ENCODE peak calls at places on chromosomes 4 and X, in ten cellular contexts. K, Y, H, G, F, I, N, O, J and D are unnamed samples.

GRCh38 chrX:100208076-100208475 is 202.0 kb downstream of the PCDH19 start:
- DNase-seq in K (no peak), Y (no peak), H (no peak), G (no peak), F (no peak), I (no peak), N (no peak), O (no peak), J (no peak), D (no peak)

GRCh38 chrX:7514871-7515599 is 327.9 kb upstream of the VCX start:
- DNase-seq in K (no peak), Y (no peak), H (no peak), G (no peak), F (no peak), I (no peak), N (no peak), O (no peak), J (no peak), D (no peak)

GRCh38 chr4:70895405-70895804 is 6.8 kb upstream of the MOB1B start:
- DNase-seq in K (no peak), Y (no peak), H (no peak), G (no peak), F (no peak), I (peak; percentile 42), N (no peak), O (no peak), J (no peak), D (no peak)

GRCh38 chrX:24153175-24153795 is 3.8 kb downstream of the ZFX start:
- DNase-seq in K (no peak), Y (no peak), H (no peak), G (no peak), F (no peak), I (no peak), N (peak; percentile 47), O (no peak), J (no peak), D (peak; percentile 7)

GRCh38 chr4:105594094-105595010 is 41.9 kb downstream of the ARHGEF38 start:
- DNase-seq in K (no peak), Y (no peak), H (no peak), G (no peak), F (no peak), I (no peak), N (peak; percentile 5), O (no peak), J (no peak), D (no peak)

GRCh38 chr4:84718699-84719098 is 135.8 kb downstream of the CDS1 start:
- DNase-seq in K (no peak), Y (no peak), H (no peak), G (no peak), F (no peak), I (no peak), N (no peak), O (no peak), J (no peak), D (no peak)

GRCh38 chr4:114401483-114401882 is 197.1 kb upstream of the UGT8 start:
- DNase-seq in K (no peak), Y (no peak), H (no peak), G (no peak), F (no peak), I (no peak), N (no peak), O (no peak), J (no peak), D (no peak)

GRCh38 chrX:6793000-6793399 is 258.1 kb upstream of the VCX3A start:
- DNase-seq in K (no peak), Y (no peak), H (no peak), G (no peak), F (no peak), I (no peak), N (no peak), O (no peak), J (no peak), D (no peak)

GRCh38 chr4:176627916-176628315 is 164.8 kb downstream of the VEGFC start:
- DNase-seq in K (no peak), Y (no peak), H (no peak), G (no peak), F (no peak), I (no peak), N (no peak), O (no peak), J (no peak), D (no peak)

DNA sequence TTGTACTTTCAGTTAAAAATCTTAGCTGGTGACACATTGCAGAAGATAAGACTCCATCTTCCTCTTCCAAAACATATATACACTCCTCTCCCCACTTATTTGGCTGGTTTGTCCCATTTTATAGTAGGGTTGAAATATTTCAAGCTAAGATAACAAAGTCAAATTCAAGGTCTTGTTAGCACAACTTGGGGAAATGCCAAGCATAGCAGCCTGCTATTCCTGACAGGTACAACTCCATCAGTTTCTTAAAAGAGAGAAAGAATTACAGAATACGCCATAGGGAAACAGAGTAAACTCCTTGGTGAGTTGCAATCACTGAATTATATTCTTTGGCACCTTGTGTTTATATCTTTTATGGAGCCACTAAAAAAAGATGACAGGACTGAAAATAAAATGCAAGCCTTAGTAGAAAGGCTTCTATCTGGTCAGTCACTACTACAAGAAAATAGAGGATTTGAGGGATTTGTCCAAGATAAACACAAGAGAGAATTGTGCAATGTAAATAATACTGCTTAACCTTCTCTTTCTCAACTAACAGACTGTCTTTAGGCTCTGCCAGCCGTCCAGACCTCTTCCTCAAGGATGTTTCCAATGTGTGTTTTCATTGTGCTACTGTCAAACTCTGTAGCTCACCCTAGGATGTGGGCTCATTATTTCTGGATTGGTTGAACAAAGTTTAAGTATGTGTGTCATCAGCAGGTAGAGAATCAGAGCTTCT is 170.3 kb downstream of the VEGFC start:
- DNase-seq in K (no peak), Y (no peak), H (peak; percentile 81), G (no peak), F (no peak), I (no peak), N (no peak), O (no peak), J (no peak), D (no peak)
- H3K4me3 ChIP-seq in K (no peak overlapping the region), Y (no peak overlapping the region), H (no peak overlapping the region), G (no peak overlapping the region), F (no peak overlapping the region), I (no peak overlapping the region), N (no peak overlapping the region), O (no peak overlapping the region), J (no peak overlapping the region), D (no peak overlapping the region)

DNA sequence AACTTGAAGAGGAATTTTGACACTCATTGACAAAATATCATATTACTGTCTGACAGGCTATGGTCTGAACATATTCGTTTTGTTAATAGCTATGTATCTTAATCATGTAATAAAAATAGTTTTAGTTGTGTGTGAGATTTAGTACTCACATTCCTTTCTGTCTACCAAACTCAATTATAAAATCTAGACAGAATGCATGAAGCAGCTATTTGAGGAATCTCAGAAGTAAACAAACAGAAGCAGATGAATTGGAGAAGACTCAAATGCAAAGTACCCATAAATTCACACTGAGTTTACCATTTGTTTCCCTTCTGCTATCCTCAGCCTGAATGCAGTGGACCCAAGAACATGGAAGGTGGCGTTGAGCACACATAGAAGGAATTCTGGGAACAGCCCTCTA is 841.6 kb upstream of the AADAT start:
- DNase-seq in K (no peak), Y (no peak), H (no peak), G (no peak), F (no peak), I (no peak), N (no peak), O (no peak), J (no peak), D (no peak)
- H3K27ac ChIP-seq in K (no peak overlapping the region), Y (no peak overlapping the region), H (no peak overlapping the region), G (no peak overlapping the region), F (no peak overlapping the region), I (no peak overlapping the region), N (no peak overlapping the region), O (no peak overlapping the region), J (no peak overlapping the region), D (no peak overlapping the region)

GRCh38 chr4:54635329-54635728 is 22.4 kb upstream of the KIT start:
- DNase-seq in K (no peak), Y (no peak), H (no peak), G (no peak), F (no peak), I (no peak), N (no peak), O (no peak), J (no peak), D (no peak)

GRCh38 chr4:54643172-54643571 is 14.6 kb upstream of the KIT start:
- DNase-seq in K (no peak), Y (no peak), H (no peak), G (no peak), F (no peak), I (no peak), N (no peak), O (no peak), J (no peak), D (no peak)

GRCh38 chr4:54632537-54632936 is 25.2 kb upstream of the KIT start:
- DNase-seq in K (no peak), Y (peak; percentile 80), H (no peak), G (no peak), F (no peak), I (no peak), N (no peak), O (no peak), J (no peak), D (no peak)

DNA sequence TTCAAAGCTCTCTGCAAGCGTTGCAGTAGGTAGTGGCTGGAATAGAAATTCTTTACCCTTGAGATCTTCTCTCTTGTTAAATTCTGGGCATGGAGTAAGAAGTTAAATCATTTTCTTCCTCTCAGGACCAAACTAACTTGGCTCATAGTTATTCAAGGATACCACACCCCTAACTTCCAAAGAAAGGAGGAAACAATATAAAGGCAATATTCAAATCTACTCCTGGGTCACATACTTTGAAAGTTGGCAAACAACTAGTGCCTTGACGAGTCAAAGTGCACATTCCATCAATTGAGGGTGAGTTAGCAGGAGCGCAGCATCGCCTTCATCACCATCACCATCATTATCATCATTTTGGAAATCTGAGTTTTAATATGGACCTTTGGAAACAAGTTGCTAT is 20.4 kb upstream of the KIT start:
- DNase-seq in K (no peak), Y (no peak), H (no peak), G (no peak), F (no peak), I (no peak), N (no peak), O (no peak), J (no peak), D (no peak)
- H3K4me3 ChIP-seq in K (no peak overlapping the region), Y (no peak overlapping the region), H (no peak overlapping the region), G (no peak overlapping the region), F (no peak overlapping the region), I (no peak overlapping the region), N (no peak overlapping the region), O (no peak overlapping the region), J (no peak overlapping the region), D (no peak overlapping the region)

GRCh38 chrX:154445776-154446175 is 1.8 kb downstream of the FAM50A start:
- DNase-seq in K (no peak), Y (no peak), H (no peak), G (no peak), F (no peak), I (no peak), N (no peak), O (no peak), J (no peak), D (no peak)

GRCh38 chrX:154446430-154446829 is 2.5 kb downstream of the FAM50A start:
- DNase-seq in K (no peak), Y (no peak), H (no peak), G (no peak), F (no peak), I (no peak), N (no peak), O (no peak), J (no peak), D (no peak)

GRCh38 chrX:154443479-154443910 is 446 bp upstream of the FAM50A start:
- DNase-seq in K (no peak), Y (no peak), H (no peak), G (no peak), F (no peak), I (no peak), N (no peak), O (no peak), J (no peak), D (no peak)

GRCh38 chrX:154444001-154444754 is at the start of gene FAM50A:
- DNase-seq in K (no peak), Y (peak; percentile 97), H (peak; percentile 42), G (peak; percentile 87), F (peak; percentile 92), I (peak; percentile 88), N (peak; percentile 62), O (peak; percentile 82), J (peak; percentile 78), D (peak; percentile 64)

GRCh38 chrX:154444755-154445246 is 860 bp downstream of the FAM50A start:
- DNase-seq in K (no peak), Y (no peak), H (no peak), G (no peak), F (no peak), I (no peak), N (no peak), O (no peak), J (no peak), D (no peak)
- H3K27ac ChIP-seq in K (peak overlapping the region; percentile 64), Y (peak overlapping the region; percentile 90), H (peak overlapping the region; percentile 90), G (peak overlapping the region; percentile 86), F (no peak overlapping the region), I (peak overlapping the region; percentile 87), N (no peak overlapping the region), O (no peak overlapping the region), J (peak overlapping the region; percentile 91), D (peak overlapping the region; percentile 67)